ENCODE peak calls at places on chromosomes 6 and 20, in seven cellular contexts. X is activated naive CD8-positive, alpha-beta T cell treated with anti-CD3 and anti-CD28 coated beads for 36 hours; P is substantia nigra; A is colonic mucosa; M is hippocampal formation; L is HepG2; R is AG10803. T is an unnamed sample.

GRCh38 chr6:168131464-168132415 is 52.7 kb upstream of the FRMD1 start:
- DNase-seq in X (no peak), P (no peak), L (no peak), M (no peak), R (no peak), A (peak; percentile 11), T (no peak)

GRCh38 chr6:73349311-73349710 is 4.8 kb downstream of the DPPA5 start:
- DNase-seq in L (no peak), A (no peak), X (no peak), P (no peak), R (no peak), M (no peak), T (no peak)

GRCh38 chr6:124674042-124674441 is 288.2 kb upstream of the RNF217 start:
- DNase-seq in M (no peak), A (no peak), R (no peak), L (no peak), P (no peak), X (no peak), T (no peak)

GRCh38 chr20:44909872-44910689 is at the start of gene PABPC1L:
- DNase-seq in M (peak; percentile 20), P (no peak), R (peak; percentile 48), X (peak; percentile 85), A (peak; percentile 87), L (peak; percentile 78), T (peak; percentile 72)

GRCh38 chr6:157223021-157223430 is 100.3 kb downstream of the TMEM242 start:
- DNase-seq in R (no peak), X (peak; percentile 39), A (no peak), M (no peak), P (no peak), L (no peak), T (peak; percentile 53)

GRCh38 chr20:33482581-33482980 is 7.3 kb upstream of the CBFA2T2 start:
- DNase-seq in L (no peak), R (no peak), M (no peak), P (no peak), A (peak; percentile 51), X (no peak), T (no peak)

GRCh38 chr20:48339147-48339985 is 488.4 kb downstream of the PREX1 start:
- DNase-seq in X (no peak), P (no peak), R (peak; percentile 53), L (no peak), M (no peak), A (no peak), T (no peak)

GRCh38 chr6:74671558-74672025 is 534.3 kb downstream of the COL12A1 start:
- DNase-seq in X (no peak), M (no peak), A (no peak), R (peak; percentile 100), L (no peak), P (no peak), T (no peak)

GRCh38 chr6:1226208-1227099 is 85.4 kb upstream of the FOXQ1 start:
- DNase-seq in P (no peak), M (no peak), L (no peak), A (no peak), R (no peak), X (no peak), T (no peak)

GRCh38 chr6:157789861-157790260 is 33.2 kb upstream of the SNX9 start:
- DNase-seq in A (no peak), L (peak; percentile 22), R (no peak), P (no peak), M (no peak), X (no peak), T (no peak)

GRCh38 chr6:128239146-128239545 is 281.3 kb downstream of the PTPRK start:
- DNase-seq in M (no peak), X (no peak), R (no peak), L (no peak), P (no peak), A (no peak), T (no peak)

GRCh38 chr20:42603655-42604054 is 586.1 kb downstream of the PTPRT start:
- DNase-seq in X (no peak), M (no peak), L (no peak), R (no peak), P (no peak), A (no peak), T (no peak)

GRCh38 chr20:63641146-63641791 is 12.0 kb downstream of the STMN3 start:
- DNase-seq in X (peak; percentile 71), P (no peak), A (peak; percentile 43), M (no peak), R (no peak), L (no peak), T (no peak)

GRCh38 chr6:37122861-37123260 is 47.1 kb upstream of the PIM1 start:
- DNase-seq in M (no peak), P (no peak), X (no peak), A (no peak), L (no peak), R (peak; percentile 42), T (no peak)

GRCh38 chr6:132669690-132670291 is 10.8 kb upstream of the TAAR1 start:
- DNase-seq in M (no peak), R (peak; percentile 43), L (peak; percentile 20), X (no peak), A (no peak), P (no peak), T (no peak)

GRCh38 chr20:34538671-34539123 is 19.8 kb upstream of the MAP1LC3A start:
- DNase-seq in M (peak; percentile 45), X (peak; percentile 50), A (peak; percentile 61), P (peak; percentile 49), R (peak; percentile 82), L (peak; percentile 61), T (peak; percentile 37)

GRCh38 chr20:35871311-35871771 is 83.0 kb downstream of the SCAND1 start:
- DNase-seq in A (peak; percentile 22), X (no peak), R (peak; percentile 45), L (no peak), M (no peak), P (no peak), T (no peak)

GRCh38 chr20:33677991-33678431 is 3.8 kb upstream of the NECAB3 start:
- DNase-seq in R (no peak), A (no peak), P (no peak), X (no peak), L (no peak), M (no peak), T (no peak)

GRCh38 chr6:24099181-24099580 is 26.8 kb upstream of the NRSN1 start:
- DNase-seq in P (no peak), A (no peak), X (no peak), M (no peak), R (no peak), L (no peak), T (no peak)

GRCh38 chr6:21003780-21004541 is 469.7 kb downstream of the CDKAL1 start:
- DNase-seq in P (no peak), A (no peak), L (peak; percentile 99), R (peak; percentile 88), X (no peak), M (no peak), T (no peak)

GRCh38 chr6:20001286-20001685 is 164.1 kb downstream of the ID4 start:
- DNase-seq in P (no peak), M (no peak), A (no peak), L (no peak), X (no peak), R (no peak), T (no peak)

GRCh38 chr20:11331096-11331495 is 586.6 kb upstream of the BTBD3 start:
- DNase-seq in R (no peak), X (no peak), P (no peak), M (no peak), L (no peak), A (no peak), T (no peak)

GRCh38 chr6:8499540-8499939 is 64.2 kb upstream of the SLC35B3 start:
- DNase-seq in R (no peak), M (no peak), A (no peak), P (no peak), X (no peak), L (peak; percentile 10), T (no peak)

GRCh38 chr6:9204171-9204570 is 768.8 kb upstream of the SLC35B3 start:
- DNase-seq in P (no peak), A (no peak), X (no peak), M (no peak), L (no peak), R (peak; percentile 27), T (no peak)

GRCh38 chr6:506920-507523 is 115.5 kb downstream of the IRF4 start:
- DNase-seq in L (no peak), X (no peak), M (no peak), R (no peak), P (no peak), A (no peak), T (no peak)